ENCODE peak calls at places on chromosomes 11 and 22, in six cellular contexts. One of them, this sample, is unnamed.

GRCh38 chr22:46551996-46552395 is 14.6 kb upstream of the CELSR1 start:
- DNase-seq in activated naive CD8-positive, alpha-beta T cell treated with anti-CD3 and anti-CD28 coated beads, Interleukin-2, amount 50 U/mL, for 24 hours: no peak
- DNase-seq in posterior cingulate gyrus: no peak
- DNase-seq in cardiac fibroblast: no peak
- DNase-seq in neural crest cell: no peak
- DNase-seq in K562: no peak
- DNase-seq in this sample: no peak

GRCh38 chr11:75762885-75763284 is 5.7 kb upstream of the DGAT2 start:
- DNase-seq in activated naive CD8-positive, alpha-beta T cell treated with anti-CD3 and anti-CD28 coated beads, Interleukin-2, amount 50 U/mL, for 24 hours: no peak
- DNase-seq in posterior cingulate gyrus: no peak
- DNase-seq in cardiac fibroblast: peak
- DNase-seq in neural crest cell: no peak
- DNase-seq in K562: no peak
- DNase-seq in this sample: no peak

GRCh38 chr11:122784325-122785155 is 53.8 kb upstream of the CRTAM start:
- DNase-seq in activated naive CD8-positive, alpha-beta T cell treated with anti-CD3 and anti-CD28 coated beads, Interleukin-2, amount 50 U/mL, for 24 hours: no peak
- DNase-seq in posterior cingulate gyrus: no peak
- DNase-seq in cardiac fibroblast: peak
- DNase-seq in neural crest cell: no peak
- DNase-seq in K562: no peak
- DNase-seq in this sample: peak

GRCh38 chr22:41672780-41673509 is 15.7 kb downstream of the SNU13 start:
- DNase-seq in activated naive CD8-positive, alpha-beta T cell treated with anti-CD3 and anti-CD28 coated beads, Interleukin-2, amount 50 U/mL, for 24 hours: no peak
- DNase-seq in posterior cingulate gyrus: no peak
- DNase-seq in cardiac fibroblast: no peak
- DNase-seq in neural crest cell: no peak
- DNase-seq in K562: peak
- DNase-seq in this sample: no peak

GRCh38 chr11:370087-370941 is 1.0 kb downstream of the B4GALNT4 start:
- DNase-seq in activated naive CD8-positive, alpha-beta T cell treated with anti-CD3 and anti-CD28 coated beads, Interleukin-2, amount 50 U/mL, for 24 hours: no peak
- DNase-seq in posterior cingulate gyrus: no peak
- DNase-seq in cardiac fibroblast: no peak
- DNase-seq in neural crest cell: no peak
- DNase-seq in K562: no peak
- DNase-seq in this sample: no peak

GRCh38 chr11:66011785-66012303 is at the start of gene CST6:
- DNase-seq in activated naive CD8-positive, alpha-beta T cell treated with anti-CD3 and anti-CD28 coated beads, Interleukin-2, amount 50 U/mL, for 24 hours: no peak
- DNase-seq in posterior cingulate gyrus: no peak
- DNase-seq in cardiac fibroblast: no peak
- DNase-seq in neural crest cell: no peak
- DNase-seq in K562: no peak
- DNase-seq in this sample: no peak

GRCh38 chr11:134159652-134160051 is 64.1 kb downstream of the NCAPD3 start:
- DNase-seq in activated naive CD8-positive, alpha-beta T cell treated with anti-CD3 and anti-CD28 coated beads, Interleukin-2, amount 50 U/mL, for 24 hours: no peak
- DNase-seq in posterior cingulate gyrus: no peak
- DNase-seq in cardiac fibroblast: no peak
- DNase-seq in neural crest cell: no peak
- DNase-seq in K562: no peak
- DNase-seq in this sample: no peak

GRCh38 chr22:35434061-35434750 is 34.3 kb downstream of the MCM5 start:
- DNase-seq in activated naive CD8-positive, alpha-beta T cell treated with anti-CD3 and anti-CD28 coated beads, Interleukin-2, amount 50 U/mL, for 24 hours: no peak
- DNase-seq in posterior cingulate gyrus: no peak
- DNase-seq in cardiac fibroblast: peak
- DNase-seq in neural crest cell: no peak
- DNase-seq in K562: peak
- DNase-seq in this sample: no peak

GRCh38 chr11:87173185-87174039 is 135.7 kb downstream of the TMEM135 start:
- DNase-seq in activated naive CD8-positive, alpha-beta T cell treated with anti-CD3 and anti-CD28 coated beads, Interleukin-2, amount 50 U/mL, for 24 hours: no peak
- DNase-seq in posterior cingulate gyrus: no peak
- DNase-seq in cardiac fibroblast: peak
- DNase-seq in neural crest cell: no peak
- DNase-seq in K562: no peak
- DNase-seq in this sample: peak

This sample was measured in kidney glomerular epithelial cell.